ENCODE peak calls at places on chromosomes 2 and 18, in four cellular contexts. C is AG10803, F is HCT116, Z is AG04450. H is an unnamed sample.

GRCh38 chr2:119387381-119388129 is 20.8 kb downstream of the DBI start:
- DNase-seq in C (peak), F (no peak), Z (no peak), H (no peak)

GRCh38 chr2:144642106-144642505 is 122.2 kb upstream of the ZEB2 start:
- DNase-seq in C (no peak), F (no peak), Z (no peak), H (no peak)

GRCh38 chr2:75503048-75503607 is 57.6 kb downstream of the EVA1A start:
- DNase-seq in C (peak), F (no peak), Z (peak), H (no peak)

GRCh38 chr2:64363848-64364247 is 90.1 kb upstream of the LGALSL start:
- DNase-seq in C (no peak), F (no peak), Z (no peak), H (no peak)

GRCh38 chr2:85704800-85705679 is 10.9 kb downstream of the GNLY start:
- DNase-seq in C (no peak), F (no peak), Z (no peak), H (no peak)

GRCh38 chr2:165440367-165440766 is 29.1 kb upstream of the CSRNP3 start:
- DNase-seq in C (peak), F (no peak), Z (no peak), H (no peak)

GRCh38 chr2:227430644-227431043 is 41.3 kb upstream of the AGFG1 start:
- DNase-seq in C (no peak), F (no peak), Z (no peak), H (no peak)

GRCh38 chr2:157523270-157524059 is 79.6 kb upstream of the CYTIP start:
- DNase-seq in C (no peak), F (no peak), Z (no peak), H (no peak)

GRCh38 chr18:52716926-52717325 is 376.9 kb downstream of the DCC start:
- DNase-seq in C (peak), F (no peak), Z (no peak), H (no peak)

GRCh38 chr2:27400348-27401135 is 8.8 kb downstream of the PPM1G start:
- DNase-seq in C (no peak), F (no peak), Z (no peak), H (no peak)

GRCh38 chr2:123953848-123954247 is 71.2 kb upstream of the CNTNAP5 start:
- DNase-seq in C (no peak), F (no peak), Z (no peak), H (no peak)

GRCh38 chr2:121648611-121649401 is 456 bp downstream of the CLASP1 start:
- DNase-seq in C (peak), F (no peak), Z (no peak), H (peak)

GRCh38 chr2:232204457-232204931 is 174.1 kb upstream of the ALPP start:
- DNase-seq in C (peak), F (no peak), Z (no peak), H (no peak)

GRCh38 chr2:46900381-46900780 is 15.2 kb downstream of the MCFD2 start:
- DNase-seq in C (no peak), F (no peak), Z (no peak), H (no peak)

GRCh38 chr2:59195851-59196250 is 954.7 kb upstream of the FANCL start:
- DNase-seq in C (no peak), F (no peak), Z (no peak), H (no peak)

GRCh38 chr18:76383636-76384035 is 111.4 kb downstream of the ZNF516 start:
- DNase-seq in C (no peak), F (no peak), Z (no peak), H (no peak)

GRCh38 chr2:205546417-205546816 is 135.9 kb upstream of the NRP2 start:
- DNase-seq in C (no peak), F (no peak), Z (no peak), H (no peak)

GRCh38 chr2:241445426-241445825 is 63.0 kb downstream of the STK25 start:
- DNase-seq in C (no peak), F (no peak), Z (no peak), H (no peak)

GRCh38 chr2:220847587-220847986 is 724.5 kb downstream of the EPHA4 start:
- DNase-seq in C (peak), F (no peak), Z (peak), H (no peak)

GRCh38 chr18:49476664-49477411 is 10.2 kb downstream of the C18orf32 start:
- DNase-seq in C (peak), F (no peak), Z (peak), H (no peak)

GRCh38 chr2:46684661-46685060 is 205.3 kb downstream of the TMEM247 start:
- DNase-seq in C (peak), F (no peak), Z (no peak), H (no peak)

GRCh38 chr18:5311273-5312009 is 15.9 kb upstream of the ZBTB14 start:
- DNase-seq in C (peak), F (no peak), Z (no peak), H (no peak)

GRCh38 chr18:14970027-14970426 is 222.1 kb downstream of the ANKRD30B start:
- DNase-seq in C (peak), F (no peak), Z (no peak), H (no peak)

GRCh38 chr2:209525336-209525735 is 101.5 kb downstream of the MAP2 start:
- DNase-seq in C (no peak), F (no peak), Z (no peak), H (no peak)
- H3K4me3 ChIP-seq in C (no peak), F (no peak), Z (no peak), H (no peak)

GRCh38 chr2:12127639-12128038 is 381.2 kb downstream of the LPIN1 start:
- DNase-seq in C (no peak), F (no peak), Z (no peak), H (no peak)
- H3K4me3 ChIP-seq in C (no peak), F (no peak), Z (no peak), H (no peak)

DNA sequence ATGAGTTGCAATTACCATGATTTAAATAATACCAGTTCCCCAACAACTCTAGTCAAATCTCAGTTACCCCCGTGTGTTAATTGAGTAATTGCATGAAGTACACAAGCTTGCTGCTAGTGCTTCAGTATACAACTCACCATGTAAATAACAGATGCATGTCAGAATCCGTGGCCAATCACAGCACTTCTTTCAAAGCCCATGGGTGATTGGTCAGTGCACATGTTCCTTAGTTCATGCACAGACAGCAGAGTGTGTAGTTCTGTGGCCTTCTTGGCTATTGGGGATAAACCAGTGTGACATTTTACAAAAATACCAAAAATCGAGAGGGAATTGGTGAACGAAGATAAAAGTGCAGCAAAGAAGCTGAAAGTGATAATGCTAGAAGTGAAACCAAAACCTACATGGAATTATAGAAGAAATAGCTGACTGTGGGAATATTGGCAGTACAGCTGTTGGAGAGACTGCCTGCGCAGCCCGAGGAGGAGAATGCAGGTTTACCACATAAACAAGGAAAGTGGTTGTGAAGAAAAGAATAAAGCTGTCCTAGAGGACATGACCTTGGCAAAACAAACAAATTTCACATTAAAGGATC is 59.4 kb downstream of the NEDD4L start:
- DNase-seq in C (no peak), F (no peak), Z (no peak), H (no peak)
- H3K4me3 ChIP-seq in C (no peak), F (no peak), Z (peak), H (no peak)

GRCh38 chr2:183089192-183089851 is 10.8 kb downstream of the DUSP19 start:
- DNase-seq in C (no peak), F (no peak), Z (no peak), H (no peak)
- H3K4me3 ChIP-seq in C (no peak), F (no peak), Z (no peak), H (no peak)

GRCh38 chr2:203908344-203909185 is 28.0 kb upstream of the ICOS start:
- DNase-seq in C (no peak), F (no peak), Z (no peak), H (no peak)

GRCh38 chr2:203905661-203906060 is 30.9 kb upstream of the ICOS start:
- DNase-seq in C (peak), F (no peak), Z (no peak), H (no peak)

GRCh38 chr2:203909946-203910476 is 26.6 kb upstream of the ICOS start:
- DNase-seq in C (peak), F (no peak), Z (no peak), H (no peak)

GRCh38 chr2:203913947-203914346 is 22.6 kb upstream of the ICOS start:
- DNase-seq in C (no peak), F (no peak), Z (no peak), H (peak)

DNA sequence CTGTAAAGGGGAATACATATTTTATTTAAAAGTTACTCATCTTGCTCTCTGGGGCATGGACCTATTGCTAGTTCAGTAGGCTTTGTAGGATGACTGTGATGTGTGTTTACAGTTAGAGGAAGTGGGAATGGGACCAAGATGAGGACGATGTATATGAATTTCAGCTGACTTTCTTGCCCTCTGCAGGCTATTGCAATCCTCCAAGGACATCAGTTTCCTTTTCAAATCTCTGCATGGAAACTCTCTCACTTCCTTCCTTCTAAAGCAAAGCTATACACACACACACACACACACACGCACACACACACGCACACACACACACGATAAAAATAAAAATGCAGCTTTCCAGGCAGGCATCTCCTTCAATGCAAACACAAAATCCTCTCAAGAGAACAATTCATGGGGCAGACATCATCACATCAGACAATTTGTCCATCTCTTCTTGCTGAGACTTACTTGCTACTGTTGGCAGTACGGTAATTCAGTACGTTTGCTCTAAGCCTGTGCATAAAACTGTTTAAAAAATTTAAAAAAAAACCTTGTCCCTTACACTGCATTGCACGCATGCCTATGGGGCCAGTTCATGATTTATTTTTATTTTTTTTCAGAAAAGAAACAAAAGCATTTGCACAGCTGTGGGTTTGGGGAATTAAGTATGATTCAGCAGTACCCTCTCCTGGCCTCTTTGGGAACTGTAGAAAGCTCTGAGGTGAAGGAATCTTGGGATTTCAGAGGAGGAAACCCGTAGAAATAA is 27.2 kb upstream of the ICOS start:
- DNase-seq in C (peak), F (peak), Z (peak), H (peak)
- H3K4me3 ChIP-seq in C (peak), F (no peak), Z (peak), H (no peak)

DNA sequence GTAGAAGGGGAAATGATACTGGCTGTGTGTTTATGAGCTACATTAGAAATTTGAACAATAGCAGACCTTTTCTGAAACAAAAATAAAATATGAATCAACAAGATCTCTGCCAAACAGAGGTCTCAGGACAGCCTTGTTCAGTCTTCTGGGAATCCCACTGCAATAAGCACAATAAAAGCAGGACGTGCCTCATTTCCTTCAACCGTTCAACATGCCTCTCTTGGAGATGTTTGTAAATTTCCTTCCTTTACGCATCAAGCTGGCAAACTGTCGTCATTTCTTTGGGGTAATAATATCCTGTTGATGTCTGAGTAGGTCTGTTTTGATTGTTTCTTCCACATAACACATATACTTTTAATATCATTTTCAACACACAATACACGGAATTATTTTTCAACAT is 77.2 kb downstream of the TCF4 start:
- DNase-seq in C (peak), F (no peak), Z (peak), H (no peak)
- H3K4me3 ChIP-seq in C (peak), F (no peak), Z (peak), H (no peak)